ENCODE peak calls at places on chromosomes 2 and 18, in five cellular contexts. T, P, A, Z and O are unnamed samples.

GRCh38 chr2:38207168-38207567 is 131.2 kb upstream of the CYP1B1 start:
- DNase-seq in T (no peak), P (no peak), A (no peak), Z (peak; percentile 50), O (no peak)

GRCh38 chr2:209577376-209578357 is 153.8 kb downstream of the MAP2 start:
- DNase-seq in T (no peak), P (no peak), A (no peak), Z (peak; percentile 59), O (no peak)

GRCh38 chr2:61980758-61981157 is 75.3 kb downstream of the COMMD1 start:
- DNase-seq in T (no peak), P (no peak), A (no peak), Z (no peak), O (no peak)

GRCh38 chr2:141692829-141693228 is 438.0 kb downstream of the LRP1B start:
- DNase-seq in T (no peak), P (no peak), A (no peak), Z (no peak), O (no peak)

GRCh38 chr18:46104128-46104911 is at the start of gene HAUS1:
- DNase-seq in T (peak; percentile 89), P (peak; percentile 93), A (peak; percentile 93), Z (peak; percentile 88), O (peak; percentile 95)

GRCh38 chr18:70197042-70197441 is 8.4 kb downstream of the RTTN start:
- DNase-seq in T (no peak), P (no peak), A (no peak), Z (peak; percentile 56), O (no peak)

GRCh38 chr2:46286715-46287114 is 10.5 kb upstream of the EPAS1 start:
- DNase-seq in T (no peak), P (no peak), A (no peak), Z (no peak), O (no peak)

GRCh38 chr18:36809590-36810381 is 19.0 kb downstream of the TPGS2 start:
- DNase-seq in T (no peak), P (no peak), A (peak; percentile 32), Z (peak; percentile 83), O (no peak)

GRCh38 chr2:224038049-224038829 is 847 bp downstream of the SERPINE2 start:
- DNase-seq in T (no peak), P (peak; percentile 32), A (peak; percentile 66), Z (peak; percentile 70), O (peak; percentile 46)

GRCh38 chr2:10750610-10751009 is 29.2 kb downstream of the ATP6V1C2 start:
- DNase-seq in T (no peak), P (no peak), A (no peak), Z (peak; percentile 57), O (no peak)

GRCh38 chr2:72694715-72695496 is 130.9 kb downstream of the EXOC6B start:
- DNase-seq in T (no peak), P (peak; percentile 72), A (peak; percentile 19), Z (peak; percentile 29), O (peak; percentile 73)

GRCh38 chr2:158967731-158968395 is 577 bp upstream of the TANC1 start:
- DNase-seq in T (peak; percentile 81), P (peak; percentile 52), A (peak; percentile 66), Z (peak; percentile 80), O (peak; percentile 68)

GRCh38 chr2:227029706-227030105 is 134.3 kb downstream of the COL4A4 start:
- DNase-seq in T (no peak), P (no peak), A (no peak), Z (no peak), O (no peak)

GRCh38 chr18:32349728-32350395 is 120.8 kb downstream of the GAREM1 start:
- DNase-seq in T (peak; percentile 52), P (peak; percentile 30), A (no peak), Z (peak; percentile 94), O (peak; percentile 48)

GRCh38 chr2:102660574-102660973 is 41.2 kb downstream of the SLC9A2 start:
- DNase-seq in T (no peak), P (no peak), A (no peak), Z (no peak), O (no peak)

GRCh38 chr18:26089247-26090129 is 925 bp downstream of the SS18 start:
- DNase-seq in T (peak; percentile 29), P (no peak), A (peak; percentile 82), Z (peak; percentile 60), O (no peak)

GRCh38 chr2:70371753-70372152 is 69.9 kb upstream of the FAM136A start:
- DNase-seq in T (no peak), P (no peak), A (no peak), Z (peak; percentile 89), O (no peak)

GRCh38 chr2:227280895-227281294 is 44.2 kb upstream of the MFF start:
- DNase-seq in T (no peak), P (no peak), A (no peak), Z (peak; percentile 18), O (no peak)

GRCh38 chr2:188199716-188200128 is 92.0 kb upstream of the GULP1 start:
- DNase-seq in T (no peak), P (no peak), A (no peak), Z (peak; percentile 84), O (no peak)

GRCh38 chr18:10168477-10168876 is 254.7 kb downstream of the VAPA start:
- DNase-seq in T (no peak), P (no peak), A (no peak), Z (no peak), O (no peak)